ENCODE peak calls at places on chromosomes 13 and 19, in nine cellular contexts. N is left lung, O is body of pancreas, D is hepatocyte, Z is heart left ventricle, C is uterus, J is right lobe of liver, E is tibial nerve, Q is pancreas. U is an unnamed sample. For H3K27me3 and H3K36me3, the result is how much of the 10 kb centered on the place peaks cover.

GRCh38 chr19:1081301-1082164 is 13.6 kb downstream of the POLR2E start:
- DNase-seq in D (peak), Q (no peak), E (no peak), J (peak), O (no peak), N (no peak), C (no peak), Z (no peak), U (no peak)

GRCh38 chr19:15177269-15178116 is 23.3 kb downstream of the NOTCH3 start:
- DNase-seq in Q (peak), O (peak), C (peak), J (peak), Z (peak), E (peak), N (peak), D (peak), U (peak)

GRCh38 chr13:61029064-61029463 is 386.6 kb downstream of the PCDH20 start:
- DNase-seq in D (no peak), C (no peak), J (no peak), N (no peak), Z (no peak), O (no peak), Q (no peak), E (no peak), U (no peak)

GRCh38 chr13:44052843-44053607 is 173.3 kb downstream of the LACC1 start:
- DNase-seq in D (peak), N (peak), C (peak), Q (no peak), O (peak), E (no peak), Z (peak), J (no peak), U (no peak)

GRCh38 chr13:25980255-25980654 is 71.6 kb downstream of the SHISA2 start:
- DNase-seq in O (peak), J (no peak), E (no peak), N (no peak), Z (no peak), Q (no peak), D (no peak), C (no peak), U (no peak)

GRCh38 chr13:26693749-26694463 is 66.7 kb downstream of the GPR12 start:
- DNase-seq in Q (no peak), Z (no peak), N (no peak), O (no peak), E (no peak), D (no peak), C (no peak), J (no peak), U (no peak)

GRCh38 chr13:92317066-92317465 is 909.5 kb upstream of the GPC6 start:
- DNase-seq in Q (no peak), N (no peak), O (no peak), C (no peak), Z (no peak), E (no peak), J (no peak), D (no peak), U (no peak)

GRCh38 chr13:72194531-72194930 is 327.5 kb upstream of the DACH1 start:
- DNase-seq in J (no peak), O (peak), D (peak), E (no peak), C (no peak), N (no peak), Q (no peak), Z (peak), U (no peak)

GRCh38 chr13:29887651-29888050 is 37.2 kb upstream of the UBL3 start:
- DNase-seq in Q (no peak), D (no peak), O (no peak), J (no peak), Z (no peak), E (no peak), C (no peak), N (no peak), U (no peak)

GRCh38 chr13:28396053-28396452 is 98.9 kb downstream of the FLT1 start:
- DNase-seq in C (no peak), J (no peak), Z (no peak), N (no peak), O (no peak), D (no peak), E (no peak), Q (no peak), U (no peak)

GRCh38 chr19:55684946-55685681 is 10.1 kb downstream of the EPN1 start:
- DNase-seq in N (no peak), O (no peak), D (no peak), C (no peak), J (peak), E (no peak), Q (no peak), Z (no peak), U (no peak)

GRCh38 chr13:23980160-23980551 is 82.9 kb upstream of the C1QTNF9B start:
- DNase-seq in J (peak), D (peak), Q (peak), C (peak), O (peak), E (peak), N (peak), Z (peak), U (peak)

GRCh38 chr13:112252744-112253590 is 123.2 kb upstream of the SPACA7 start:
- DNase-seq in J (no peak), C (no peak), Z (no peak), O (no peak), Q (no peak), D (no peak), E (no peak), N (no peak), U (peak)

GRCh38 chr19:53285087-53285486 is 17.6 kb upstream of the VN1R4 start:
- DNase-seq in Q (no peak), J (no peak), Z (no peak), D (no peak), O (no peak), C (no peak), E (no peak), N (no peak), U (no peak)

GRCh38 chr19:7483720-7484201 is 5.1 kb downstream of the PEX11G start:
- DNase-seq in Q (no peak), D (no peak), Z (no peak), N (no peak), C (no peak), E (no peak), J (no peak), O (no peak), U (no peak)

GRCh38 chr19:40724848-40725247 is 7.9 kb downstream of the ITPKC start:
- DNase-seq in C (no peak), J (no peak), N (no peak), E (no peak), D (no peak), Z (no peak), Q (no peak), O (no peak), U (no peak)

GRCh38 chr13:79898996-79899395 is 418.0 kb downstream of the NDFIP2 start:
- DNase-seq in Q (no peak), Z (no peak), N (no peak), J (no peak), O (no peak), D (no peak), E (no peak), C (no peak), U (no peak)

GRCh38 chr13:54643863-54644262 is 1615.2 kb downstream of the OLFM4 start:
- DNase-seq in Z (no peak), Q (no peak), O (no peak), C (no peak), E (no peak), J (no peak), D (no peak), N (no peak), U (no peak)

GRCh38 chr13:54647275-54647674 is 1618.7 kb downstream of the OLFM4 start:
- DNase-seq in Q (no peak), Z (no peak), O (peak), C (no peak), E (no peak), N (no peak), D (no peak), J (no peak), U (no peak)
- H3K27me3 ChIP-seq in Q (under half), Z (under half), O (under half), C (under half), E (under half), N (under half), D (under half), J (under half), U (under half)

GRCh38 chr19:46016426-46017094 is 6.3 kb downstream of the PGLYRP1 start:
- DNase-seq in J (peak), Q (peak), O (peak), N (peak), Z (peak), E (peak), C (peak), D (peak), U (peak)
- TF ChIP-seq CTCF in J (peak), Q (peak), O (peak), N (peak), Z (peak), E (peak), C (peak), D (peak), U (peak)

GRCh38 chr13:64534302-64534701 is 2695.8 kb downstream of the PCDH9 start:
- DNase-seq in C (no peak), J (no peak), N (no peak), Z (no peak), E (no peak), O (no peak), D (no peak), Q (no peak), U (no peak)
- H3K36me3 ChIP-seq in C (under half), J (under half), N (under half), Z (under half), E (under half), O (under half), D (under half), Q (under half), U (under half)

GRCh38 chr19:35291916-35292315 is at the start of gene MAG:
- DNase-seq in N (no peak), D (no peak), O (no peak), J (no peak), E (no peak), Z (no peak), Q (no peak), C (no peak), U (no peak)

GRCh38 chr19:35292421-35292820 is 460 bp downstream of the MAG start:
- DNase-seq in J (no peak), Q (no peak), N (no peak), D (no peak), C (no peak), E (no peak), O (no peak), Z (no peak), U (no peak)

GRCh38 chr19:35290381-35291135 is 1.4 kb upstream of the MAG start:
- DNase-seq in D (no peak), E (no peak), Q (no peak), C (no peak), J (no peak), N (no peak), Z (no peak), O (no peak), U (no peak)

GRCh38 chr19:35292986-35293732 is 1.2 kb downstream of the MAG start:
- DNase-seq in Q (no peak), J (no peak), C (no peak), N (no peak), E (no peak), O (no peak), Z (no peak), D (no peak), U (no peak)

DNA sequence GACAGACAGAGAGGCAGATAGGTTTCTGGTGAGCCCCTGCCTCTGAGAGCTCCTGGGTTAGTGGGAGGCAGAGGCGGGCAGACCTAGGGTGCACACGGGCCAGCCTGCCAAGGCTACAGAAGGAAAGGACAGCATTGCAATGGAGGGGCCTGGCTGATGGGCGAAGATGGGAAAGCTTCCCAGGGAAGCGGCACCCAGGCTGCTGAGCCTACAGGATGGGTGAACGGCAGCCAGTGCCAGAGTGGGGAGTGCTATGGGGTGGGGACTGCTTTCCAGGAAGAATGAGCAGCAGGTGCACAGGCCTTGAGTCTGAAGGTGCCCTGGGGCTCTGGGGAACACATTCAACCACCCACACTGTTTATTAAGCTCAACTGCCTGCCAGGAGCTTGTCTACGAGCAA is 702 bp upstream of the MAG start:
- DNase-seq in C (no peak), Z (no peak), D (no peak), J (no peak), N (no peak), E (no peak), Q (no peak), O (no peak), U (no peak)
- H3K27me3 ChIP-seq in C (under half), Z (under half), D (under half), J (under half), N (half or more), E (under half), Q (under half), O (under half), U (under half)

GRCh38 chr19:2579678-2580280 is 103.9 kb downstream of the GADD45B start:
- DNase-seq in Q (no peak), Z (no peak), J (no peak), O (no peak), C (no peak), N (peak), E (no peak), D (no peak), U (no peak)
- TF ChIP-seq CTCF in Q (no peak), Z (no peak), J (no peak), O (no peak), C (no peak), N (no peak), E (no peak), D (no peak), U (peak)

GRCh38 chr13:19737844-19738557 is 44.7 kb downstream of the PSPC1 start:
- DNase-seq in Q (no peak), C (no peak), N (no peak), Z (no peak), J (no peak), D (no peak), O (no peak), E (no peak), U (no peak)
- H3K36me3 ChIP-seq in Q (under half), C (under half), N (under half), Z (under half), J (under half), D (under half), O (under half), E (under half), U (under half)

DNA sequence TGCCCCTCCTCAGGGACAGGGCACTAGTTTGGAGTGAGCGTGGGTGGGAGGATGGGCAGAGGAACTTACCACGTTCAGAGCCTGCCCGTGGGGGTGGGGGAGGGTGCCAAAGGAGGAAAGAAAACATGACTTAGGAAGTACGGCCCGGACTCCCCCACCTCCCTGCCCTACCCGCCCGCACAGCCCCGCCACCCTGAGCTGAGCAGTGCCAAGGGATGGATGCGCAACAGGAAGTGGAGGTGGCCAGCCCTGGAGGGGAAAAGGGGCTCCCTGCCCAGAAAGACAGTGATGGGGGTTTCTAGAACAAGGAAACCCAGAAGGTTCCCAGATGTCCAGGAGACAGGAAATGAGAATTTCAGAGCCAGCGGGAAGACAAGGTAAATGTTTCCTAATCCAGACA is 6.3 kb downstream of the TEAD2 start:
- DNase-seq in Q (no peak), E (no peak), Z (no peak), C (peak), J (no peak), O (no peak), N (peak), D (no peak), U (no peak)
- H3K27me3 ChIP-seq in Q (under half), E (under half), Z (under half), C (under half), J (under half), O (under half), N (under half), D (under half), U (under half)